ENCODE peak calls at places on chromosomes 12 and 14, in eight cellular contexts. One of them, this sample, is unnamed.

GRCh38 chr12:3261782-3262359 is 184.7 kb downstream of the TSPAN9 start:
- DNase-seq in psoas muscle: no peak
- DNase-seq in nephron progenitor cell: no peak
- DNase-seq in hepatocyte: no peak
- DNase-seq in A172: no peak
- DNase-seq in H7: no peak
- DNase-seq in mucosa of gallbladder: no peak
- DNase-seq in nucleus accumbens: no peak
- DNase-seq in this sample: no peak

GRCh38 chr12:110548678-110549077 is 34.4 kb downstream of the PPTC7 start:
- DNase-seq in psoas muscle: no peak
- DNase-seq in nephron progenitor cell: no peak
- DNase-seq in hepatocyte: no peak
- DNase-seq in A172: no peak
- DNase-seq in H7: no peak
- DNase-seq in mucosa of gallbladder: no peak
- DNase-seq in nucleus accumbens: no peak
- DNase-seq in this sample: no peak

GRCh38 chr12:124518051-124518932 is 49.1 kb downstream of the NCOR2 start:
- DNase-seq in psoas muscle: peak; percentile 98
- DNase-seq in nephron progenitor cell: peak; percentile 72
- DNase-seq in hepatocyte: peak; percentile 96
- DNase-seq in A172: peak; percentile 96
- DNase-seq in H7: peak; percentile 87
- DNase-seq in mucosa of gallbladder: peak; percentile 99
- DNase-seq in nucleus accumbens: peak; percentile 96
- DNase-seq in this sample: no peak

GRCh38 chr14:104319489-104320241 is 181.3 kb downstream of the KIF26A start:
- DNase-seq in psoas muscle: no peak
- DNase-seq in nephron progenitor cell: no peak
- DNase-seq in hepatocyte: no peak
- DNase-seq in A172: no peak
- DNase-seq in H7: peak; percentile 51
- DNase-seq in mucosa of gallbladder: no peak
- DNase-seq in nucleus accumbens: no peak
- DNase-seq in this sample: no peak

GRCh38 chr14:95185033-95185432 is 27.7 kb upstream of the DICER1 start:
- DNase-seq in psoas muscle: no peak
- DNase-seq in nephron progenitor cell: no peak
- DNase-seq in hepatocyte: no peak
- DNase-seq in A172: no peak
- DNase-seq in H7: no peak
- DNase-seq in mucosa of gallbladder: peak; percentile 32
- DNase-seq in nucleus accumbens: no peak
- DNase-seq in this sample: no peak

GRCh38 chr12:108289342-108290131 is 49.6 kb downstream of the CMKLR1 start:
- DNase-seq in psoas muscle: peak; percentile 60
- DNase-seq in nephron progenitor cell: no peak
- DNase-seq in hepatocyte: no peak
- DNase-seq in A172: no peak
- DNase-seq in H7: no peak
- DNase-seq in mucosa of gallbladder: peak; percentile 26
- DNase-seq in nucleus accumbens: no peak
- DNase-seq in this sample: no peak

GRCh38 chr14:95196268-95196667 is 38.9 kb upstream of the DICER1 start:
- DNase-seq in psoas muscle: no peak
- DNase-seq in nephron progenitor cell: no peak
- DNase-seq in hepatocyte: no peak
- DNase-seq in A172: no peak
- DNase-seq in H7: peak; percentile 70
- DNase-seq in mucosa of gallbladder: no peak
- DNase-seq in nucleus accumbens: no peak
- DNase-seq in this sample: peak; percentile 14

GRCh38 chr14:86543531-86543930 is 1013.6 kb downstream of the FLRT2 start:
- DNase-seq in psoas muscle: no peak
- DNase-seq in nephron progenitor cell: no peak
- DNase-seq in hepatocyte: no peak
- DNase-seq in A172: no peak
- DNase-seq in H7: no peak
- DNase-seq in mucosa of gallbladder: no peak
- DNase-seq in nucleus accumbens: no peak
- DNase-seq in this sample: no peak

GRCh38 chr14:64246688-64247087 is 47.5 kb downstream of the ESR2 start:
- DNase-seq in psoas muscle: no peak
- DNase-seq in nephron progenitor cell: no peak
- DNase-seq in hepatocyte: no peak
- DNase-seq in A172: no peak
- DNase-seq in H7: no peak
- DNase-seq in mucosa of gallbladder: no peak
- DNase-seq in nucleus accumbens: no peak
- DNase-seq in this sample: no peak

GRCh38 chr14:100386121-100386520 is 63.0 kb downstream of the SLC25A47 start:
- DNase-seq in psoas muscle: no peak
- DNase-seq in nephron progenitor cell: no peak
- DNase-seq in hepatocyte: no peak
- DNase-seq in A172: no peak
- DNase-seq in H7: peak; percentile 54
- DNase-seq in mucosa of gallbladder: no peak
- DNase-seq in nucleus accumbens: no peak
- DNase-seq in this sample: no peak

GRCh38 chr14:39739796-39740195 is 307.6 kb upstream of the FBXO33 start:
- DNase-seq in psoas muscle: no peak
- DNase-seq in nephron progenitor cell: no peak
- DNase-seq in hepatocyte: no peak
- DNase-seq in A172: no peak
- DNase-seq in H7: no peak
- DNase-seq in mucosa of gallbladder: no peak
- DNase-seq in nucleus accumbens: peak; percentile 56
- DNase-seq in this sample: no peak

GRCh38 chr12:104477812-104478388 is 21.2 kb downstream of the CHST11 start:
- DNase-seq in psoas muscle: no peak
- DNase-seq in nephron progenitor cell: no peak
- DNase-seq in hepatocyte: no peak
- DNase-seq in A172: no peak
- DNase-seq in H7: no peak
- DNase-seq in mucosa of gallbladder: no peak
- DNase-seq in nucleus accumbens: no peak
- DNase-seq in this sample: no peak

GRCh38 chr12:33251548-33251947 is 188.1 kb downstream of the SYT10 start:
- DNase-seq in psoas muscle: no peak
- DNase-seq in nephron progenitor cell: no peak
- DNase-seq in hepatocyte: no peak
- DNase-seq in A172: no peak
- DNase-seq in H7: no peak
- DNase-seq in mucosa of gallbladder: no peak
- DNase-seq in nucleus accumbens: no peak
- DNase-seq in this sample: no peak

GRCh38 chr12:32198555-32198954 is 91.9 kb downstream of the BICD1 start:
- DNase-seq in psoas muscle: no peak
- DNase-seq in nephron progenitor cell: no peak
- DNase-seq in hepatocyte: no peak
- DNase-seq in A172: peak; percentile 62
- DNase-seq in H7: no peak
- DNase-seq in mucosa of gallbladder: no peak
- DNase-seq in nucleus accumbens: no peak
- DNase-seq in this sample: no peak

GRCh38 chr14:103770500-103770899 is 54.9 kb downstream of the ZFYVE21 start:
- DNase-seq in psoas muscle: no peak
- DNase-seq in nephron progenitor cell: no peak
- DNase-seq in hepatocyte: no peak
- DNase-seq in A172: no peak
- DNase-seq in H7: no peak
- DNase-seq in mucosa of gallbladder: no peak
- DNase-seq in nucleus accumbens: no peak
- DNase-seq in this sample: no peak

GRCh38 chr12:51218607-51219161 is 822 bp upstream of the POU6F1 start:
- DNase-seq in psoas muscle: no peak
- DNase-seq in nephron progenitor cell: no peak
- DNase-seq in hepatocyte: peak; percentile 69
- DNase-seq in A172: no peak
- DNase-seq in H7: peak; percentile 65
- DNase-seq in mucosa of gallbladder: peak; percentile 36
- DNase-seq in nucleus accumbens: no peak
- DNase-seq in this sample: no peak

GRCh38 chr14:103890836-103891666 is 37.2 kb upstream of the TDRD9 start:
- DNase-seq in psoas muscle: no peak
- DNase-seq in nephron progenitor cell: no peak
- DNase-seq in hepatocyte: no peak
- DNase-seq in A172: no peak
- DNase-seq in H7: peak; percentile 46
- DNase-seq in mucosa of gallbladder: no peak
- DNase-seq in nucleus accumbens: no peak
- DNase-seq in this sample: no peak

GRCh38 chr14:54659365-54659764 is 92.4 kb downstream of the SAMD4A start:
- DNase-seq in psoas muscle: no peak
- DNase-seq in nephron progenitor cell: no peak
- DNase-seq in hepatocyte: no peak
- DNase-seq in A172: no peak
- DNase-seq in H7: no peak
- DNase-seq in mucosa of gallbladder: no peak
- DNase-seq in nucleus accumbens: no peak
- DNase-seq in this sample: no peak

GRCh38 chr12:121986494-121987245 is 35.0 kb upstream of the BCL7A start:
- DNase-seq in psoas muscle: no peak
- DNase-seq in nephron progenitor cell: no peak
- DNase-seq in hepatocyte: no peak
- DNase-seq in A172: no peak
- DNase-seq in H7: no peak
- DNase-seq in mucosa of gallbladder: no peak
- DNase-seq in nucleus accumbens: no peak
- DNase-seq in this sample: no peak

GRCh38 chr14:34872822-34873590 is 2.2 kb downstream of the BAZ1A start:
- DNase-seq in psoas muscle: no peak
- DNase-seq in nephron progenitor cell: no peak
- DNase-seq in hepatocyte: peak; percentile 23
- DNase-seq in A172: peak; percentile 6
- DNase-seq in H7: no peak
- DNase-seq in mucosa of gallbladder: no peak
- DNase-seq in nucleus accumbens: no peak
- DNase-seq in this sample: no peak

This sample was measured in CD4-positive, alpha-beta memory T cell.